ENCODE peak calls at places on chromosomes 12 and 14, in five cellular contexts. One of them, this sample, is unnamed.

GRCh38 chr14:75279739-75280447 is 1.3 kb downstream of the FOS start:
- DNase-seq in nephron progenitor cell: peak; percentile 59
- DNase-seq in fibroblast of lung: peak; percentile 25
- DNase-seq in astrocyte: no peak
- DNase-seq in GM12865: no peak
- DNase-seq in this sample: no peak

GRCh38 chr14:50229646-50230045 is 1.7 kb downstream of the SOS2 start:
- DNase-seq in nephron progenitor cell: no peak
- DNase-seq in fibroblast of lung: no peak
- DNase-seq in astrocyte: no peak
- DNase-seq in GM12865: no peak
- DNase-seq in this sample: no peak

GRCh38 chr12:10304161-10304574 is 3.5 kb upstream of the KLRD1 start:
- DNase-seq in nephron progenitor cell: no peak
- DNase-seq in fibroblast of lung: peak; percentile 87
- DNase-seq in astrocyte: peak; percentile 91
- DNase-seq in GM12865: peak; percentile 35
- DNase-seq in this sample: no peak

GRCh38 chr14:54642950-54643695 is 76.2 kb downstream of the SAMD4A start:
- DNase-seq in nephron progenitor cell: no peak
- DNase-seq in fibroblast of lung: peak; percentile 67
- DNase-seq in astrocyte: peak; percentile 80
- DNase-seq in GM12865: peak; percentile 45
- DNase-seq in this sample: peak; percentile 28

GRCh38 chr12:11228268-11228879 is 41.1 kb downstream of the PRB3 start:
- DNase-seq in nephron progenitor cell: peak; percentile 65
- DNase-seq in fibroblast of lung: peak; percentile 39
- DNase-seq in astrocyte: peak; percentile 2
- DNase-seq in GM12865: peak; percentile 63
- DNase-seq in this sample: peak; percentile 15

GRCh38 chr12:117151195-117152031 is 38.9 kb downstream of the FBXO21 start:
- DNase-seq in nephron progenitor cell: peak; percentile 86
- DNase-seq in fibroblast of lung: peak; percentile 59
- DNase-seq in astrocyte: no peak
- DNase-seq in GM12865: no peak
- DNase-seq in this sample: no peak

GRCh38 chr14:73780896-73781295 is 66.7 kb upstream of the PNMA1 start:
- DNase-seq in nephron progenitor cell: no peak
- DNase-seq in fibroblast of lung: no peak
- DNase-seq in astrocyte: no peak
- DNase-seq in GM12865: no peak
- DNase-seq in this sample: no peak

GRCh38 chr12:12705833-12706520 is 10.0 kb upstream of the GPR19 start:
- DNase-seq in nephron progenitor cell: no peak
- DNase-seq in fibroblast of lung: no peak
- DNase-seq in astrocyte: no peak
- DNase-seq in GM12865: no peak
- DNase-seq in this sample: no peak

GRCh38 chr12:39795481-39795880 is 175.9 kb upstream of the ABCD2 start:
- DNase-seq in nephron progenitor cell: no peak
- DNase-seq in fibroblast of lung: no peak
- DNase-seq in astrocyte: no peak
- DNase-seq in GM12865: no peak
- DNase-seq in this sample: no peak

GRCh38 chr12:121989266-121989950 is 32.3 kb upstream of the BCL7A start:
- DNase-seq in nephron progenitor cell: peak; percentile 39
- DNase-seq in fibroblast of lung: no peak
- DNase-seq in astrocyte: no peak
- DNase-seq in GM12865: no peak
- DNase-seq in this sample: no peak

GRCh38 chr14:25038044-25038668 is 11.8 kb downstream of the STXBP6 start:
- DNase-seq in nephron progenitor cell: no peak
- DNase-seq in fibroblast of lung: no peak
- DNase-seq in astrocyte: no peak
- DNase-seq in GM12865: no peak
- DNase-seq in this sample: no peak

GRCh38 chr12:121108492-121108891 is 24.2 kb upstream of the P2RX7 start:
- DNase-seq in nephron progenitor cell: no peak
- DNase-seq in fibroblast of lung: no peak
- DNase-seq in astrocyte: no peak
- DNase-seq in GM12865: no peak
- DNase-seq in this sample: no peak

GRCh38 chr14:58699656-58700055 is 61.9 kb downstream of the DACT1 start:
- DNase-seq in nephron progenitor cell: no peak
- DNase-seq in fibroblast of lung: no peak
- DNase-seq in astrocyte: no peak
- DNase-seq in GM12865: no peak
- DNase-seq in this sample: no peak

GRCh38 chr14:77140937-77141591 is 527 bp downstream of the ZDHHC22 start:
- DNase-seq in nephron progenitor cell: peak; percentile 88
- DNase-seq in fibroblast of lung: no peak
- DNase-seq in astrocyte: peak; percentile 23
- DNase-seq in GM12865: no peak
- DNase-seq in this sample: peak; percentile 69

GRCh38 chr14:77140343-77140936 is 1.2 kb downstream of the ZDHHC22 start:
- DNase-seq in nephron progenitor cell: no peak
- DNase-seq in fibroblast of lung: no peak
- DNase-seq in astrocyte: no peak
- DNase-seq in GM12865: no peak
- DNase-seq in this sample: no peak

GRCh38 chr14:77139022-77139421 is 2.6 kb downstream of the ZDHHC22 start:
- DNase-seq in nephron progenitor cell: no peak
- DNase-seq in fibroblast of lung: no peak
- DNase-seq in astrocyte: no peak
- DNase-seq in GM12865: no peak
- DNase-seq in this sample: no peak

GRCh38 chr14:77141592-77142288 is at the start of gene ZDHHC22:
- DNase-seq in nephron progenitor cell: no peak
- DNase-seq in fibroblast of lung: no peak
- DNase-seq in astrocyte: no peak
- DNase-seq in GM12865: no peak
- DNase-seq in this sample: peak; percentile 54

DNA sequence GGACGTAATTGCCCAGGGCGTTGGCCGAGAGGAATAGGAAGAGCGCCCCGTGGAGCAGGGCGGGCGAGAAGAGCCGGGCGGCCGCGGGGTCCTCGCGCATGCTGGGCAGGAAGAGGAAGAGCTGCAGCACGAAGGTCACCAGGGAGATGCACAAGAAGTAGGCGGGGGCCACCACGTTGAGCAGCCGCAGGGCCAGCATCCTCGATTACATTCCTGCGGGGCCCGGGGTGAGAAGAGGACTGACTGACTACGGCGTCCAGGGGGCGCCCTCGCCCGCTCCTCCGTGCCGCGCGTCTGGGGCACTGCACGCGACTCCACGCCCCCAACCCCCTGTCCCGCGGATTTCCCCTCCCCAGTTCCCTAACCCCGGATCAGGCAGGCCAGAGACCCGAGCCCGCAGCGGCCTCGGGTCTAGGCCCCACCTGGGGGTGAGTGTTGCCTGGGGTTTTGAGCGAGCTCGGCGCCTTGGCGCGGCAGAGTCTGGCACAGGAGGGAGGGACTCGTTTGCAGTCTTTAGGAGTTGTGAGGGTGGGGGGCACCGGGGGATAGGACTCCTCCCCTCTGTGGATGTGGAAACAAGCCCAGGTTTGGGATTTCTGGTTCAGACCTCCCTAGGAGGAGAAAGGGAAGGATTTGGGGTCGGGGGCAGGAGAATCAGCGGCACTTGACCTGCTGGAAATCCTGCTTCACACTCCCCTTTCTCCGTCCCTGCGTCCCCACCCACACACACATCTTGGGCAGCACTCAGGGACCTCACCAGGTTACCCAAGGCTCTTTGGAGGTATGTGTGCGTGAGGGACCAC is 1.9 kb downstream of the ZDHHC22 start:
- DNase-seq in nephron progenitor cell: peak; percentile 84
- DNase-seq in fibroblast of lung: no peak
- DNase-seq in astrocyte: no peak
- DNase-seq in GM12865: peak; percentile 34
- DNase-seq in this sample: peak; percentile 82
- TF ChIP-seq CTCF in nephron progenitor cell: peak; percentile 73
- TF ChIP-seq CTCF in fibroblast of lung: peak; percentile 30
- TF ChIP-seq CTCF in astrocyte: peak; percentile 21
- TF ChIP-seq CTCF in GM12865: peak; percentile 51
- TF ChIP-seq CTCF in this sample: peak; percentile 68

GRCh38 chr12:51406859-51407258 is 15.7 kb upstream of the GALNT6 start:
- DNase-seq in nephron progenitor cell: no peak
- DNase-seq in fibroblast of lung: no peak
- DNase-seq in astrocyte: no peak
- DNase-seq in GM12865: no peak
- DNase-seq in this sample: no peak

GRCh38 chr12:51409846-51410245 is 14.8 kb upstream of the SLC4A8 start:
- DNase-seq in nephron progenitor cell: no peak
- DNase-seq in fibroblast of lung: no peak
- DNase-seq in astrocyte: no peak
- DNase-seq in GM12865: no peak
- DNase-seq in this sample: no peak

GRCh38 chr12:51405801-51406207 is 14.6 kb upstream of the GALNT6 start:
- DNase-seq in nephron progenitor cell: no peak
- DNase-seq in fibroblast of lung: no peak
- DNase-seq in astrocyte: no peak
- DNase-seq in GM12865: no peak
- DNase-seq in this sample: no peak

GRCh38 chr12:51406299-51406698 is 15.1 kb upstream of the GALNT6 start:
- DNase-seq in nephron progenitor cell: no peak
- DNase-seq in fibroblast of lung: no peak
- DNase-seq in astrocyte: no peak
- DNase-seq in GM12865: no peak
- DNase-seq in this sample: no peak

DNA sequence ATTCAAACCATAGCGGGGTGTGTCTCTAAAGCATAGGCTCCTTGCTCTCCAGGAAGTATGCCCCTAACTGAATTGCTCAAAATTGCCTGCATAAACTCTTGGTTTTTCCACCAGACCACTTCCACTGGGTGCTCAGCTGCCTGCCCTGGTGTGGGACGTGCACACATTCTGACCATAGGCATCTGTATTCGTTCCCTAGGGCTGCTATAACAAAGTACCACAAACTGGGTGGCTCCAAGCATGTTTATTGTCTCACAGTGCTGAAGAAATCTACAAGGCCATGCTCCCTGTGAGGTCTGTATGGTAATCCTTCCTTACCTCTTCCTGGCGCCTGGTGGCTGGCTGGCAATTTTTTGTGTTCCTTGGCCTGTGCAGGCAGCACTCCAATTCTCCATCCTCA is 16.4 kb upstream of the GALNT6 start:
- DNase-seq in nephron progenitor cell: no peak
- DNase-seq in fibroblast of lung: no peak
- DNase-seq in astrocyte: no peak
- DNase-seq in GM12865: no peak
- DNase-seq in this sample: no peak
- TF ChIP-seq CTCF in nephron progenitor cell: no peak
- TF ChIP-seq CTCF in fibroblast of lung: no peak
- TF ChIP-seq CTCF in astrocyte: no peak
- TF ChIP-seq CTCF in GM12865: no peak
- TF ChIP-seq CTCF in this sample: no peak

GRCh38 chr14:61927521-61927920 is 165.3 kb downstream of the SNAPC1 start:
- DNase-seq in nephron progenitor cell: no peak
- DNase-seq in fibroblast of lung: peak; percentile 31
- DNase-seq in astrocyte: peak; percentile 84
- DNase-seq in GM12865: no peak
- DNase-seq in this sample: no peak

GRCh38 chr14:61925043-61925442 is 162.8 kb downstream of the SNAPC1 start:
- DNase-seq in nephron progenitor cell: no peak
- DNase-seq in fibroblast of lung: peak; percentile 36
- DNase-seq in astrocyte: peak; percentile 15
- DNase-seq in GM12865: peak; percentile 35
- DNase-seq in this sample: peak; percentile 17

GRCh38 chr14:61925732-61926445 is 163.7 kb downstream of the SNAPC1 start:
- DNase-seq in nephron progenitor cell: no peak
- DNase-seq in fibroblast of lung: peak; percentile 27
- DNase-seq in astrocyte: peak; percentile 28
- DNase-seq in GM12865: no peak
- DNase-seq in this sample: no peak

GRCh38 chr14:61927015-61927414 is 164.8 kb downstream of the SNAPC1 start:
- DNase-seq in nephron progenitor cell: no peak
- DNase-seq in fibroblast of lung: no peak
- DNase-seq in astrocyte: peak; percentile 73
- DNase-seq in GM12865: no peak
- DNase-seq in this sample: no peak

GRCh38 chr14:61923348-61923747 is 161.1 kb downstream of the SNAPC1 start:
- DNase-seq in nephron progenitor cell: no peak
- DNase-seq in fibroblast of lung: peak; percentile 63
- DNase-seq in astrocyte: peak; percentile 6
- DNase-seq in GM12865: no peak
- DNase-seq in this sample: no peak
- TF ChIP-seq CTCF in nephron progenitor cell: no peak
- TF ChIP-seq CTCF in fibroblast of lung: peak; percentile 70
- TF ChIP-seq CTCF in astrocyte: peak; percentile 38
- TF ChIP-seq CTCF in GM12865: no peak
- TF ChIP-seq CTCF in this sample: peak; percentile 40

GRCh38 chr14:62144863-62145262 is 382.6 kb downstream of the SNAPC1 start:
- DNase-seq in nephron progenitor cell: no peak
- DNase-seq in fibroblast of lung: peak; percentile 38
- DNase-seq in astrocyte: no peak
- DNase-seq in GM12865: no peak
- DNase-seq in this sample: no peak
- TF ChIP-seq CTCF in nephron progenitor cell: no peak
- TF ChIP-seq CTCF in fibroblast of lung: no peak
- TF ChIP-seq CTCF in astrocyte: no peak
- TF ChIP-seq CTCF in GM12865: no peak
- TF ChIP-seq CTCF in this sample: no peak

GRCh38 chr12:53789570-53789969 is 37.8 kb upstream of the CISTR start:
- DNase-seq in nephron progenitor cell: no peak
- DNase-seq in fibroblast of lung: no peak
- DNase-seq in astrocyte: no peak
- DNase-seq in GM12865: no peak
- DNase-seq in this sample: no peak

GRCh38 chr12:53793221-53793620 is 41.4 kb upstream of the CISTR start:
- DNase-seq in nephron progenitor cell: no peak
- DNase-seq in fibroblast of lung: no peak
- DNase-seq in astrocyte: no peak
- DNase-seq in GM12865: no peak
- DNase-seq in this sample: no peak

GRCh38 chr12:53795927-53796326 is 44.1 kb upstream of the CISTR start:
- DNase-seq in nephron progenitor cell: no peak
- DNase-seq in fibroblast of lung: no peak
- DNase-seq in astrocyte: no peak
- DNase-seq in GM12865: no peak
- DNase-seq in this sample: no peak

GRCh38 chr12:53788892-53789291 is 37.1 kb upstream of the CISTR start:
- DNase-seq in nephron progenitor cell: no peak
- DNase-seq in fibroblast of lung: no peak
- DNase-seq in astrocyte: no peak
- DNase-seq in GM12865: no peak
- DNase-seq in this sample: no peak

DNA sequence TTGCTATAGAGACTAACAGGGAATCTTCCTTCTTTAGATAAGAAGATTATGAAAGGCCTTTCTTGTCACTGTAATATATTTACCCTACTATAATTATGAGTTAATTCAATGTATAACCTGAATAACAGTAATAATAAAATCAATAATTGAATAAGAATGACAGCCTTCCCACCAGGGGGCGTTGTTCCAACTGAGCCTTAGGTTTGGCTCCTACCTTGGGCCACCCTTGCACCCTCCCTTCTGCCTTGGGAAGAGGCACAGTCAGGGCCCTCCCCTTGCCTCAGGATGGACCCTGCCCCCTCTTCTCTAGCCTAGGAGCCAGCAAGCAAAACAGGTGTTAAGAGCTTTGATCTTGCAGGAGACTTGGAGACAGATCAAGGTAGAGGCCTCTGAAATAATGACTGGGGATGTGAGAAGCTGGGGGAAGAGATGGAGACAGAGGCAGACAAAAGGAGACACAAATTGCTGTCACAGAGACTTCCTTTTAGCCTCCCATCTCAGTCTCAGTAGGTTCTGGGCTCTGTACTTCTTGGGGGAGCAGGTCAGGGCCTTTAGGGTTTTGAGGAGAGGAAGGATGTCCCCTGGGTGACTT is 40.1 kb upstream of the CISTR start:
- DNase-seq in nephron progenitor cell: peak; percentile 40
- DNase-seq in fibroblast of lung: no peak
- DNase-seq in astrocyte: no peak
- DNase-seq in GM12865: peak; percentile 33
- DNase-seq in this sample: peak; percentile 17
- TF ChIP-seq CTCF in nephron progenitor cell: peak; percentile 40
- TF ChIP-seq CTCF in fibroblast of lung: peak; percentile 51
- TF ChIP-seq CTCF in astrocyte: peak; percentile 35
- TF ChIP-seq CTCF in GM12865: peak; percentile 49
- TF ChIP-seq CTCF in this sample: peak; percentile 56

This sample was measured in GM13977.